ENCODE peak calls at places on chromosomes 1 and 21, in six cellular contexts. N is NCI-H1048; J is stimulated activated CD8-positive, alpha-beta memory T cell treated with anti-CD3 and anti-CD28 coated beads, Interleukin-7, amount 100 ng/mL, for 4 hours; T is Calu3; B is kidney tubule cell; Y is AG04449. D is an unnamed sample.

GRCh38 chr1:89802036-89802435 is 18.8 kb upstream of the LRRC8D start:
- DNase-seq in T (no peak), N (no peak), B (no peak), Y (no peak), J (no peak), D (no peak)

GRCh38 chr1:29798699-29799566 is 562.6 kb downstream of the PTPRU start:
- DNase-seq in N (no peak), J (no peak), B (no peak), T (no peak), Y (no peak), D (no peak)

GRCh38 chr1:206467915-206468314 is 2.4 kb upstream of the IKBKE start:
- DNase-seq in B (no peak), J (no peak), Y (no peak), N (no peak), T (no peak), D (no peak)

GRCh38 chr1:231357831-231358354 is 19.8 kb downstream of the SPRTN start:
- DNase-seq in B (peak), J (peak), T (peak), N (peak), Y (peak), D (peak)

GRCh38 chr1:45135339-45135738 is 71.1 kb downstream of the ZSWIM5 start:
- DNase-seq in N (no peak), Y (no peak), J (no peak), B (no peak), T (no peak), D (no peak)

GRCh38 chr1:87953732-87954344 is 625.2 kb downstream of the LMO4 start:
- DNase-seq in T (peak), Y (no peak), N (peak), B (peak), J (peak), D (peak)

GRCh38 chr1:156845055-156845952 is 13.6 kb downstream of the INSRR start:
- DNase-seq in N (no peak), B (no peak), J (peak), Y (no peak), T (no peak), D (peak)

GRCh38 chr1:20430355-20431290 is 55.4 kb downstream of the CAMK2N1 start:
- DNase-seq in N (no peak), B (peak), T (peak), J (no peak), Y (no peak), D (no peak)

GRCh38 chr1:179448429-179449149 is 82.8 kb downstream of the AXDND1 start:
- DNase-seq in B (no peak), J (no peak), Y (no peak), T (no peak), N (no peak), D (no peak)

GRCh38 chr1:155169541-155169940 is 3.6 kb downstream of the KRTCAP2 start:
- DNase-seq in J (no peak), B (no peak), T (no peak), Y (no peak), N (no peak), D (no peak)

GRCh38 chr1:11080931-11081330 is 18.7 kb downstream of the EXOSC10 start:
- DNase-seq in N (no peak), T (no peak), B (no peak), J (no peak), Y (no peak), D (no peak)

GRCh38 chr1:167288390-167289062 is 67.8 kb downstream of the POU2F1 start:
- DNase-seq in T (no peak), J (no peak), Y (no peak), B (peak), N (no peak), D (no peak)

GRCh38 chr1:117210386-117210785 is 341 bp downstream of the VTCN1 start:
- DNase-seq in B (no peak), T (no peak), J (no peak), N (no peak), Y (no peak), D (no peak)

GRCh38 chr21:42123509-42123908 is 52.4 kb downstream of the UMODL1 start:
- DNase-seq in Y (no peak), T (no peak), J (no peak), N (no peak), B (no peak), D (no peak)

GRCh38 chr1:218426343-218426657 is 81.2 kb downstream of the TGFB2 start:
- DNase-seq in J (no peak), B (peak), N (no peak), Y (no peak), T (peak), D (no peak)

GRCh38 chr1:110042981-110043380 is 8.6 kb downstream of the STRIP1 start:
- DNase-seq in T (no peak), N (no peak), B (no peak), Y (no peak), J (no peak), D (no peak)

GRCh38 chr1:76122260-76122659 is 47.7 kb downstream of the ST6GALNAC3 start:
- DNase-seq in N (no peak), J (no peak), T (no peak), Y (no peak), B (no peak), D (no peak)

GRCh38 chr1:205588691-205589445 is 42.9 kb downstream of the ELK4 start:
- DNase-seq in J (no peak), T (peak), N (no peak), B (peak), Y (no peak), D (no peak)

GRCh38 chr1:201137579-201138310 is 10.8 kb upstream of the ASCL5 start:
- DNase-seq in N (no peak), J (no peak), B (peak), Y (peak), T (no peak), D (no peak)

GRCh38 chr1:205495237-205495823 is 9.1 kb upstream of the CDK18 start:
- DNase-seq in N (no peak), T (no peak), Y (no peak), B (no peak), J (no peak), D (no peak)

GRCh38 chr21:34204481-34205439 is 131.4 kb downstream of the MRPS6 start:
- DNase-seq in B (no peak), T (no peak), J (no peak), Y (no peak), N (no peak), D (no peak)

GRCh38 chr1:101438359-101438758 is 201.5 kb downstream of the S1PR1 start:
- DNase-seq in T (peak), Y (no peak), B (no peak), J (no peak), N (no peak), D (peak)

GRCh38 chr1:8276173-8276914 is 41.6 kb upstream of the SLC45A1 start:
- DNase-seq in Y (no peak), B (no peak), T (no peak), N (no peak), J (no peak), D (no peak)

GRCh38 chr1:59596432-59596831 is 218.3 kb upstream of the HOOK1 start:
- DNase-seq in N (no peak), J (no peak), B (peak), T (peak), Y (no peak), D (no peak)

GRCh38 chr1:246002725-246003441 is 504.2 kb downstream of the SMYD3 start:
- DNase-seq in B (peak), Y (no peak), N (peak), T (peak), J (peak), D (peak)

GRCh38 chr21:44711327-44712202 is at the start of gene TSPEAR:
- DNase-seq in T (no peak), Y (no peak), N (no peak), J (no peak), B (no peak), D (no peak)

GRCh38 chr1:223142795-223143759 is at the start of gene TLR5:
- DNase-seq in Y (no peak), J (peak), T (peak), B (peak), N (peak), D (peak)

GRCh38 chr1:154749078-154749760 is 120.9 kb downstream of the KCNN3 start:
- DNase-seq in B (peak), T (peak), J (no peak), Y (no peak), N (no peak), D (no peak)

GRCh38 chr21:44598031-44598430 is 2.4 kb upstream of the KRTAP10-7 start:
- DNase-seq in B (no peak), T (no peak), J (no peak), Y (no peak), N (no peak), D (no peak)